ENCODE peak calls at places on chromosomes 4 and X, in nine cellular contexts. One of them, this sample, is unnamed.
A peak's percentile ranks its signal among the peaks of the same experiment; 100 is the strongest.

GRCh38 chrX:21740329-21741274 is 17.3 kb downstream of the SMPX start:
- DNase-seq in ascending aorta: no peak
- DNase-seq in A549: no peak
- DNase-seq in HCT116: no peak
- DNase-seq in cardiac fibroblast: no peak
- DNase-seq in IMR-90: no peak
- DNase-seq in AG04449: no peak
- DNase-seq in heart right ventricle: peak; percentile 43
- DNase-seq in GM23338: no peak
- DNase-seq in this sample: no peak

GRCh38 chrX:22314692-22315091 is 42.0 kb downstream of the CBLL2 start:
- DNase-seq in GM23338: peak; percentile 43
- DNase-seq in ascending aorta: no peak
- DNase-seq in AG04449: no peak
- DNase-seq in IMR-90: peak; percentile 15
- DNase-seq in HCT116: no peak
- DNase-seq in heart right ventricle: no peak
- DNase-seq in A549: no peak
- DNase-seq in cardiac fibroblast: peak; percentile 13
- DNase-seq in this sample: no peak

GRCh38 chr4:135277116-135277979 is 1075.8 kb upstream of the PABPC4L start:
- DNase-seq in A549: no peak
- DNase-seq in heart right ventricle: no peak
- DNase-seq in ascending aorta: no peak
- DNase-seq in cardiac fibroblast: peak; percentile 49
- DNase-seq in GM23338: no peak
- DNase-seq in HCT116: no peak
- DNase-seq in AG04449: peak; percentile 12
- DNase-seq in IMR-90: peak; percentile 77
- DNase-seq in this sample: peak; percentile 8

GRCh38 chr4:83216856-83217683 is 67.5 kb downstream of the COQ2 start:
- DNase-seq in GM23338: no peak
- DNase-seq in AG04449: no peak
- DNase-seq in heart right ventricle: no peak
- DNase-seq in HCT116: no peak
- DNase-seq in A549: no peak
- DNase-seq in IMR-90: no peak
- DNase-seq in cardiac fibroblast: no peak
- DNase-seq in ascending aorta: no peak
- DNase-seq in this sample: no peak

GRCh38 chr4:76187152-76187551 is 26.5 kb downstream of the SCARB2 start:
- DNase-seq in AG04449: no peak
- DNase-seq in GM23338: no peak
- DNase-seq in ascending aorta: no peak
- DNase-seq in HCT116: no peak
- DNase-seq in cardiac fibroblast: no peak
- DNase-seq in A549: no peak
- DNase-seq in heart right ventricle: no peak
- DNase-seq in IMR-90: no peak
- DNase-seq in this sample: no peak

GRCh38 chrX:29359276-29359675 is 772.0 kb downstream of the IL1RAPL1 start:
- DNase-seq in GM23338: no peak
- DNase-seq in IMR-90: no peak
- DNase-seq in AG04449: no peak
- DNase-seq in ascending aorta: no peak
- DNase-seq in heart right ventricle: no peak
- DNase-seq in A549: no peak
- DNase-seq in cardiac fibroblast: no peak
- DNase-seq in HCT116: no peak
- DNase-seq in this sample: no peak

GRCh38 chr4:186204103-186204559 is 12.8 kb downstream of the CYP4V2 start:
- DNase-seq in heart right ventricle: no peak
- DNase-seq in AG04449: no peak
- DNase-seq in IMR-90: peak; percentile 85
- DNase-seq in ascending aorta: no peak
- DNase-seq in GM23338: peak; percentile 52
- DNase-seq in A549: no peak
- DNase-seq in cardiac fibroblast: no peak
- DNase-seq in HCT116: peak; percentile 81
- DNase-seq in this sample: peak; percentile 84

GRCh38 chr4:87322754-87323153 is at the start of gene HSD17B13:
- DNase-seq in heart right ventricle: no peak
- DNase-seq in cardiac fibroblast: no peak
- DNase-seq in GM23338: no peak
- DNase-seq in AG04449: no peak
- DNase-seq in ascending aorta: no peak
- DNase-seq in A549: no peak
- DNase-seq in IMR-90: no peak
- DNase-seq in HCT116: no peak
- DNase-seq in this sample: no peak

GRCh38 chr4:55920571-55920970 is 28.2 kb upstream of the CEP135 start:
- DNase-seq in cardiac fibroblast: peak; percentile 18
- DNase-seq in A549: no peak
- DNase-seq in HCT116: no peak
- DNase-seq in ascending aorta: no peak
- DNase-seq in heart right ventricle: no peak
- DNase-seq in GM23338: no peak
- DNase-seq in IMR-90: no peak
- DNase-seq in AG04449: no peak
- DNase-seq in this sample: peak; percentile 29

GRCh38 chrX:97898798-97899197 is 1015.1 kb downstream of the RPA4 start:
- DNase-seq in A549: no peak
- DNase-seq in ascending aorta: no peak
- DNase-seq in heart right ventricle: no peak
- DNase-seq in AG04449: peak; percentile 9
- DNase-seq in cardiac fibroblast: peak; percentile 27
- DNase-seq in HCT116: no peak
- DNase-seq in IMR-90: peak; percentile 57
- DNase-seq in GM23338: no peak
- DNase-seq in this sample: peak; percentile 13

GRCh38 chr4:106615961-106616360 is 247.4 kb upstream of the GIMD1 start:
- DNase-seq in GM23338: no peak
- DNase-seq in A549: no peak
- DNase-seq in ascending aorta: no peak
- DNase-seq in IMR-90: no peak
- DNase-seq in AG04449: no peak
- DNase-seq in HCT116: no peak
- DNase-seq in cardiac fibroblast: no peak
- DNase-seq in heart right ventricle: no peak
- DNase-seq in this sample: no peak

GRCh38 chrX:29478336-29479069 is 736.9 kb upstream of the MAGEB2 start:
- DNase-seq in AG04449: no peak
- DNase-seq in IMR-90: peak; percentile 26
- DNase-seq in cardiac fibroblast: peak; percentile 50
- DNase-seq in ascending aorta: no peak
- DNase-seq in A549: peak; percentile 25
- DNase-seq in heart right ventricle: no peak
- DNase-seq in HCT116: peak; percentile 36
- DNase-seq in GM23338: peak; percentile 60
- DNase-seq in this sample: peak; percentile 34

GRCh38 chrX:65644621-65645287 is 22.7 kb upstream of the MSN start:
- DNase-seq in heart right ventricle: peak; percentile 75
- DNase-seq in AG04449: peak; percentile 44
- DNase-seq in IMR-90: peak; percentile 79
- DNase-seq in GM23338: no peak
- DNase-seq in cardiac fibroblast: peak; percentile 85
- DNase-seq in HCT116: peak; percentile 39
- DNase-seq in ascending aorta: peak; percentile 83
- DNase-seq in A549: peak; percentile 67
- DNase-seq in this sample: peak; percentile 63

GRCh38 chr4:15542795-15543194 is 73.1 kb downstream of the CC2D2A start:
- DNase-seq in cardiac fibroblast: no peak
- DNase-seq in ascending aorta: no peak
- DNase-seq in heart right ventricle: peak; percentile 32
- DNase-seq in AG04449: no peak
- DNase-seq in A549: no peak
- DNase-seq in IMR-90: no peak
- DNase-seq in HCT116: no peak
- DNase-seq in GM23338: peak; percentile 4
- DNase-seq in this sample: no peak

GRCh38 chr4:8050555-8051206 is 107.9 kb downstream of the ABLIM2 start:
- DNase-seq in IMR-90: peak; percentile 11
- DNase-seq in GM23338: peak; percentile 88
- DNase-seq in cardiac fibroblast: peak; percentile 39
- DNase-seq in HCT116: no peak
- DNase-seq in A549: no peak
- DNase-seq in ascending aorta: no peak
- DNase-seq in AG04449: no peak
- DNase-seq in heart right ventricle: peak; percentile 83
- DNase-seq in this sample: peak; percentile 42

GRCh38 chr4:77564231-77564630 is 41.4 kb upstream of the CXCL13 start:
- DNase-seq in A549: no peak
- DNase-seq in AG04449: no peak
- DNase-seq in ascending aorta: no peak
- DNase-seq in heart right ventricle: no peak
- DNase-seq in HCT116: no peak
- DNase-seq in GM23338: no peak
- DNase-seq in cardiac fibroblast: peak; percentile 23
- DNase-seq in IMR-90: no peak
- DNase-seq in this sample: peak; percentile 35

GRCh38 chrX:30965751-30966150 is 76.7 kb upstream of the TAB3 start:
- DNase-seq in ascending aorta: no peak
- DNase-seq in A549: no peak
- DNase-seq in cardiac fibroblast: no peak
- DNase-seq in GM23338: no peak
- DNase-seq in HCT116: no peak
- DNase-seq in heart right ventricle: no peak
- DNase-seq in AG04449: no peak
- DNase-seq in IMR-90: no peak
- DNase-seq in this sample: no peak

GRCh38 chr4:26859762-26860156 is 882 bp upstream of the STIM2 start:
- DNase-seq in IMR-90: no peak
- DNase-seq in ascending aorta: no peak
- DNase-seq in GM23338: peak; percentile 31
- DNase-seq in heart right ventricle: no peak
- DNase-seq in HCT116: no peak
- DNase-seq in AG04449: no peak
- DNase-seq in cardiac fibroblast: no peak
- DNase-seq in A549: no peak
- DNase-seq in this sample: no peak

GRCh38 chr4:145934434-145935047 is 4.1 kb downstream of the ZNF827 start:
- DNase-seq in cardiac fibroblast: no peak
- DNase-seq in AG04449: no peak
- DNase-seq in A549: no peak
- DNase-seq in heart right ventricle: no peak
- DNase-seq in GM23338: no peak
- DNase-seq in IMR-90: no peak
- DNase-seq in ascending aorta: no peak
- DNase-seq in HCT116: no peak
- DNase-seq in this sample: no peak

GRCh38 chr4:145937021-145937861 is 1.4 kb downstream of the ZNF827 start:
- DNase-seq in ascending aorta: no peak
- DNase-seq in GM23338: peak; percentile 60
- DNase-seq in HCT116: no peak
- DNase-seq in cardiac fibroblast: peak; percentile 55
- DNase-seq in IMR-90: peak; percentile 57
- DNase-seq in AG04449: no peak
- DNase-seq in heart right ventricle: peak; percentile 71
- DNase-seq in A549: no peak
- DNase-seq in this sample: peak; percentile 61

GRCh38 chr4:145936142-145937020 is 2.2 kb downstream of the ZNF827 start:
- DNase-seq in GM23338: peak; percentile 83
- DNase-seq in A549: no peak
- DNase-seq in IMR-90: peak; percentile 73
- DNase-seq in ascending aorta: no peak
- DNase-seq in heart right ventricle: peak; percentile 70
- DNase-seq in AG04449: no peak
- DNase-seq in HCT116: no peak
- DNase-seq in cardiac fibroblast: peak; percentile 66
- DNase-seq in this sample: peak; percentile 68

GRCh38 chr4:145933134-145933533 is 5.5 kb downstream of the ZNF827 start:
- DNase-seq in ascending aorta: no peak
- DNase-seq in IMR-90: peak; percentile 45
- DNase-seq in HCT116: no peak
- DNase-seq in heart right ventricle: no peak
- DNase-seq in cardiac fibroblast: peak; percentile 39
- DNase-seq in AG04449: no peak
- DNase-seq in GM23338: no peak
- DNase-seq in A549: no peak
- DNase-seq in this sample: no peak

GRCh38 chr4:145935253-145936141 is 3.1 kb downstream of the ZNF827 start:
- DNase-seq in GM23338: peak; percentile 68
- DNase-seq in cardiac fibroblast: no peak
- DNase-seq in A549: no peak
- DNase-seq in ascending aorta: no peak
- DNase-seq in HCT116: no peak
- DNase-seq in IMR-90: no peak
- DNase-seq in AG04449: no peak
- DNase-seq in heart right ventricle: peak; percentile 52
- DNase-seq in this sample: peak; percentile 44
- H3K4me3 ChIP-seq in GM23338: peak overlapping the region; percentile 88
- H3K4me3 ChIP-seq in cardiac fibroblast: peak overlapping the region; percentile 64
- H3K4me3 ChIP-seq in A549: peak overlapping the region; percentile 72
- H3K4me3 ChIP-seq in ascending aorta: peak overlapping the region; percentile 82
- H3K4me3 ChIP-seq in HCT116: peak overlapping the region; percentile 75
- H3K4me3 ChIP-seq in IMR-90: peak overlapping the region; percentile 82
- H3K4me3 ChIP-seq in AG04449: peak overlapping the region; percentile 87
- H3K4me3 ChIP-seq in heart right ventricle: peak overlapping the region; percentile 86
- H3K4me3 ChIP-seq in this sample: peak overlapping the region; percentile 80

DNA sequence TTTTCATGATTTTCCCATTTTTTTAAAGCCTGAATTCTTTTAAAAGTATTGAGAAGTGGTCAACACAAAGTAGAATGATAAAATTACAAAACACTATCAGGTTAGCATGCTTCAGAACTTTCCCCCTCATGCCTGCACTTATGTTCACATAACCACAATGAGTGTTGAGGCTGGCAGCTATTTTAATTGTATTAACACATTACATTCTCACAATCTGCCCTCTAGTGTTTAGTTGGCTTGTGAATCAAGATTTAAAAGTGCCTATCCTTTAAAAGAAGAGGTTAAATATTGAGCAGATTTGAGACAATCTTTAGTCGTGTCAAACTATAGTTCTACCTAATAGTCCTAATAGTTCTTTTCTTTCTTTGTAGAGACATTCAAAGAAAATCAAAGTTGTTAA is 93.6 kb upstream of the NAP1L5 start:
- DNase-seq in cardiac fibroblast: peak; percentile 47
- DNase-seq in AG04449: no peak
- DNase-seq in heart right ventricle: no peak
- DNase-seq in IMR-90: peak; percentile 23
- DNase-seq in ascending aorta: no peak
- DNase-seq in HCT116: peak; percentile 13
- DNase-seq in A549: no peak
- DNase-seq in GM23338: peak; percentile 36
- DNase-seq in this sample: no peak
- TF ChIP-seq CTCF in cardiac fibroblast: peak; percentile 7
- TF ChIP-seq CTCF in AG04449: peak; percentile 27
- TF ChIP-seq CTCF in heart right ventricle: no peak
- TF ChIP-seq CTCF in IMR-90: peak; percentile 38
- TF ChIP-seq CTCF in ascending aorta: no peak
- TF ChIP-seq CTCF in HCT116: peak; percentile 39
- TF ChIP-seq CTCF in A549: peak; percentile 36
- TF ChIP-seq CTCF in GM23338: peak; percentile 48
- TF ChIP-seq CTCF in this sample: peak; percentile 23

GRCh38 chr4:73870260-73870659 is 1.1 kb downstream of the CXCL1 start:
- DNase-seq in GM23338: peak; percentile 11
- DNase-seq in heart right ventricle: no peak
- DNase-seq in ascending aorta: no peak
- DNase-seq in AG04449: no peak
- DNase-seq in A549: peak; percentile 8
- DNase-seq in cardiac fibroblast: peak; percentile 93
- DNase-seq in HCT116: no peak
- DNase-seq in IMR-90: no peak
- DNase-seq in this sample: no peak
- H3K4me3 ChIP-seq in GM23338: peak overlapping the region; percentile 80
- H3K4me3 ChIP-seq in heart right ventricle: peak overlapping the region; percentile 68
- H3K4me3 ChIP-seq in ascending aorta: no peak overlapping the region
- H3K4me3 ChIP-seq in AG04449: no peak overlapping the region
- H3K4me3 ChIP-seq in A549: peak overlapping the region; percentile 91
- H3K4me3 ChIP-seq in cardiac fibroblast: peak overlapping the region; percentile 71
- H3K4me3 ChIP-seq in HCT116: no peak overlapping the region
- H3K4me3 ChIP-seq in IMR-90: no peak overlapping the region
- H3K4me3 ChIP-seq in this sample: peak overlapping the region; percentile 69

GRCh38 chrX:13487731-13488505 is 81.5 kb upstream of the EGFL6 start:
- DNase-seq in HCT116: peak; percentile 56
- DNase-seq in IMR-90: peak; percentile 88
- DNase-seq in GM23338: peak; percentile 68
- DNase-seq in cardiac fibroblast: peak; percentile 92
- DNase-seq in A549: peak; percentile 48
- DNase-seq in AG04449: peak; percentile 80
- DNase-seq in ascending aorta: no peak
- DNase-seq in heart right ventricle: no peak
- DNase-seq in this sample: peak; percentile 97
- TF ChIP-seq CTCF in HCT116: peak; percentile 87
- TF ChIP-seq CTCF in IMR-90: peak; percentile 77
- TF ChIP-seq CTCF in GM23338: peak; percentile 69
- TF ChIP-seq CTCF in cardiac fibroblast: peak; percentile 40
- TF ChIP-seq CTCF in A549: peak; percentile 72
- TF ChIP-seq CTCF in AG04449: peak; percentile 26
- TF ChIP-seq CTCF in ascending aorta: peak; percentile 37
- TF ChIP-seq CTCF in heart right ventricle: peak; percentile 26
- TF ChIP-seq CTCF in this sample: peak; percentile 50

This sample was measured in fibroblast of villous mesenchyme.